ENCODE peak calls at places on chromosomes 4 and X, in eight cellular contexts. I is fibroblast of pulmonary artery; J is CD8-positive, alpha-beta T cell; E is brain microvascular endothelial cell; L is hepatocyte; R is GM23338; M is Peyer's patch; G is gastrocnemius medialis. C is an unnamed sample.

GRCh38 chr4:183409463-183409862 is 35.0 kb upstream of the CDKN2AIP start:
- DNase-seq in I (no peak), J (no peak), E (no peak), L (peak), R (no peak), M (no peak), G (no peak), C (no peak)

GRCh38 chrX:151396042-151396826 is 772 bp upstream of the VMA21 start:
- DNase-seq in I (no peak), J (no peak), E (peak), L (no peak), R (peak), M (peak), G (no peak), C (peak)

GRCh38 chrX:9456250-9457074 is 8.4 kb upstream of the TBL1X start:
- DNase-seq in I (no peak), J (no peak), E (no peak), L (no peak), R (no peak), M (no peak), G (no peak), C (no peak)

GRCh38 chrX:10615931-10616780 is 4.2 kb downstream of the MID1 start:
- DNase-seq in I (peak), J (no peak), E (peak), L (peak), R (peak), M (peak), G (peak), C (no peak)

GRCh38 chr4:168162604-168163003 is 70.3 kb downstream of the ANXA10 start:
- DNase-seq in I (peak), J (no peak), E (peak), L (peak), R (no peak), M (no peak), G (no peak), C (no peak)

GRCh38 chr4:56026596-56026995 is 77.9 kb downstream of the CEP135 start:
- DNase-seq in I (peak), J (no peak), E (no peak), L (no peak), R (no peak), M (no peak), G (no peak), C (no peak)

GRCh38 chr4:24763631-24764302 is 31.6 kb upstream of the SOD3 start:
- DNase-seq in I (peak), J (no peak), E (peak), L (peak), R (no peak), M (no peak), G (peak), C (no peak)

GRCh38 chrX:16240231-16240905 is 73.1 kb downstream of the MAGEB17 start:
- DNase-seq in I (no peak), J (no peak), E (no peak), L (no peak), R (no peak), M (no peak), G (no peak), C (no peak)

GRCh38 chr4:10063544-10064300 is 42.4 kb upstream of the SLC2A9 start:
- DNase-seq in I (peak), J (no peak), E (peak), L (peak), R (peak), M (peak), G (peak), C (no peak)

GRCh38 chr4:44186850-44187246 is 261.8 kb downstream of the KCTD8 start:
- DNase-seq in I (no peak), J (no peak), E (no peak), L (no peak), R (no peak), M (no peak), G (no peak), C (no peak)

GRCh38 chrX:133971586-133971985 is 13.8 kb downstream of the GPC3 start:
- DNase-seq in I (no peak), J (no peak), E (no peak), L (no peak), R (no peak), M (no peak), G (no peak), C (no peak)

GRCh38 chr4:915041-915474 is 17.1 kb downstream of the GAK start:
- DNase-seq in I (no peak), J (no peak), E (no peak), L (no peak), R (no peak), M (no peak), G (no peak), C (peak)

GRCh38 chr4:186701273-186701672 is 22.4 kb downstream of the FAT1 start:
- DNase-seq in I (peak), J (no peak), E (no peak), L (no peak), R (peak), M (no peak), G (no peak), C (no peak)

GRCh38 chr4:44448548-44449443 is at the start of gene KCTD8:
- DNase-seq in I (peak), J (no peak), E (peak), L (peak), R (peak), M (peak), G (peak), C (peak)

GRCh38 chr4:140799686-140800225 is 43.6 kb upstream of the TBC1D9 start:
- DNase-seq in I (no peak), J (no peak), E (no peak), L (no peak), R (no peak), M (no peak), G (no peak), C (no peak)

GRCh38 chr4:55365347-55365728 is 19.3 kb downstream of the SRD5A3 start:
- DNase-seq in I (no peak), J (no peak), E (no peak), L (no peak), R (no peak), M (no peak), G (no peak), C (no peak)

GRCh38 chr4:104616401-104616820 is 121.7 kb upstream of the CXXC4 start:
- DNase-seq in I (no peak), J (no peak), E (no peak), L (peak), R (peak), M (no peak), G (no peak), C (no peak)

GRCh38 chr4:153831236-153831635 is 42.4 kb upstream of the SFRP2 start:
- DNase-seq in I (no peak), J (no peak), E (no peak), L (no peak), R (no peak), M (no peak), G (no peak), C (no peak)

GRCh38 chr4:152045781-152046571 is 285.2 kb upstream of the GATB start:
- DNase-seq in I (peak), J (no peak), E (no peak), L (peak), R (peak), M (peak), G (no peak), C (peak)

GRCh38 chr4:3107271-3108185 is 33.0 kb downstream of the HTT start:
- DNase-seq in I (peak), J (no peak), E (no peak), L (no peak), R (no peak), M (peak), G (no peak), C (no peak)

GRCh38 chr4:1490906-1491629 is 84.8 kb upstream of the NKX1-1 start:
- DNase-seq in I (no peak), J (no peak), E (no peak), L (no peak), R (no peak), M (no peak), G (no peak), C (no peak)

GRCh38 chr4:104971458-104971857 is 175.2 kb upstream of the TET2 start:
- DNase-seq in I (no peak), J (no peak), E (no peak), L (no peak), R (no peak), M (no peak), G (no peak), C (no peak)

GRCh38 chrX:38336538-38337240 is 9.4 kb upstream of the RPGR start:
- DNase-seq in I (no peak), J (no peak), E (no peak), L (peak), R (no peak), M (peak), G (no peak), C (no peak)

GRCh38 chrX:108347800-108348199 is 90.4 kb downstream of the COL4A6 start:
- DNase-seq in I (no peak), J (no peak), E (no peak), L (no peak), R (peak), M (no peak), G (no peak), C (no peak)

GRCh38 chr4:55609393-55609821 is 17.4 kb upstream of the PDCL2 start:
- DNase-seq in I (peak), J (no peak), E (no peak), L (no peak), R (no peak), M (no peak), G (no peak), C (no peak)

GRCh38 chr4:4734425-4734824 is 125.0 kb upstream of the MSX1 start:
- DNase-seq in I (no peak), J (no peak), E (no peak), L (no peak), R (no peak), M (no peak), G (no peak), C (no peak)

GRCh38 chrX:101009086-101009485 is 39.6 kb downstream of the ARL13A start:
- DNase-seq in I (no peak), J (no peak), E (no peak), L (no peak), R (no peak), M (no peak), G (no peak), C (no peak)

GRCh38 chr4:85910985-85911384 is 436.0 kb downstream of the ARHGAP24 start:
- DNase-seq in I (no peak), J (no peak), E (no peak), L (no peak), R (no peak), M (no peak), G (no peak), C (no peak)

GRCh38 chr4:2962614-2963184 is 507 bp downstream of the NOP14 start:
- DNase-seq in I (peak), J (no peak), E (peak), L (peak), R (peak), M (no peak), G (peak), C (no peak)

GRCh38 chrX:44906041-44906440 is 33.1 kb downstream of the KDM6A start:
- DNase-seq in I (no peak), J (no peak), E (no peak), L (no peak), R (no peak), M (no peak), G (no peak), C (peak)

GRCh38 chr4:175536852-175537453 is 275.1 kb downstream of the GPM6A start:
- DNase-seq in I (peak), J (no peak), E (peak), L (peak), R (peak), M (no peak), G (no peak), C (peak)

GRCh38 chr4:77820836-77821561 is 1.8 kb upstream of the CNOT6L start:
- DNase-seq in I (peak), J (no peak), E (no peak), L (peak), R (no peak), M (no peak), G (no peak), C (no peak)

GRCh38 chrX:25049347-25049746 is 33.6 kb upstream of the ARX start:
- DNase-seq in I (peak), J (no peak), E (peak), L (peak), R (no peak), M (no peak), G (no peak), C (no peak)

GRCh38 chr4:80767944-80768343 is 262.6 kb upstream of the BMP3 start:
- DNase-seq in I (no peak), J (no peak), E (no peak), L (no peak), R (no peak), M (no peak), G (no peak), C (no peak)

GRCh38 chrX:5399403-5399802 is 829.3 kb downstream of the NLGN4X start:
- DNase-seq in I (no peak), J (no peak), E (no peak), L (no peak), R (no peak), M (no peak), G (no peak), C (no peak)

GRCh38 chr4:22515888-22516541 is at the start of gene ADGRA3:
- DNase-seq in I (peak), J (no peak), E (peak), L (peak), R (peak), M (peak), G (peak), C (peak)

GRCh38 chr4:112704991-112705845 is 68.3 kb downstream of the LARP7 start:
- DNase-seq in I (peak), J (no peak), E (peak), L (peak), R (peak), M (no peak), G (peak), C (peak)

DNA sequence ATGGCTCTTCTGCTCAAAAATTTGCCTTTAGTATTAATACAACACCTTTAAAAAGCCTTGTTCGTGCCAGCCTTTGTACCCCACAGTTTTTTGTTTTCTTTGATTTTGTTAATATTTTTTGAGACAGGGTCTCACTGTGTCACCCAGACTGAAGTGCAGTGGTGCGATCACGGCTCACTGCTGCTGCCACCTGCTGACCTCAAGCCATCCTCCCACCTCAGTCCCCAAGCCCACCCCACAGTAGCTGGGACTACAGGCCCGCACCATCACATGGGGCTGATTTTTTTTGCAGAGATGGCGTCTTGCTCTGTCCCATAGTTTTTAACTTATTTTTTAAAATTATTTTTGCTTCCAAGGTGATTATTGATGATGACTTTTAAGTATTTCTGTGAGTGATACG is 134.0 kb downstream of the HTR2C start:
- DNase-seq in I (no peak), J (no peak), E (no peak), L (peak), R (peak), M (no peak), G (no peak), C (no peak)
- TF ChIP-seq CTCF in I (peak), J (no peak), E (peak), L (peak), R (peak), M (no peak), G (no peak), C (peak)

GRCh38 chr4:5810151-5810550 is 82.7 kb downstream of the CRMP1 start:
- DNase-seq in I (no peak), J (no peak), E (no peak), L (no peak), R (no peak), M (peak), G (no peak), C (no peak)
- H3K4me3 ChIP-seq in I (no peak), J (no peak), E (no peak), L (no peak), R (no peak), M (no peak), G (no peak), C (no peak)

DNA sequence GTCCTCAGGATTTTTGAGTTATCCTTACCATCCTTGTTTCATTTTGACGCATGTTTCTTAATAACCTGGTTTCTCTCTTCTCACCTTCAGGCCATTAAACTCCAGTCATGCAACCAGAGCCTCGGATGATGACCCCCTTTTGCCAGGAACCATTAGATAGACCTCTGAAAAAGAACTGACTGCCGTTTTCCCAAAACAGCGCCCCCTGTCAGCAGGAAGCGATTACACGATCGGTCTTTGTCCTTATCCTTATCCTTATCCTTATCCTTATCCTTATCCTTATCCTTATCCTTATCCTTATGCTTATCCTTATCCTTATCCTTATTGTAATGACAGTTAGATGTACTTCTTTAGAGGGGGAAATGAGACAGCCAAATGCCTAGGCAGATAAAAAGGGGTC is 148.4 kb upstream of the ITM2A start:
- DNase-seq in I (no peak), J (no peak), E (no peak), L (no peak), R (peak), M (no peak), G (no peak), C (no peak)
- TF ChIP-seq CTCF in I (no peak), J (no peak), E (no peak), L (no peak), R (peak), M (no peak), G (no peak), C (peak)

DNA sequence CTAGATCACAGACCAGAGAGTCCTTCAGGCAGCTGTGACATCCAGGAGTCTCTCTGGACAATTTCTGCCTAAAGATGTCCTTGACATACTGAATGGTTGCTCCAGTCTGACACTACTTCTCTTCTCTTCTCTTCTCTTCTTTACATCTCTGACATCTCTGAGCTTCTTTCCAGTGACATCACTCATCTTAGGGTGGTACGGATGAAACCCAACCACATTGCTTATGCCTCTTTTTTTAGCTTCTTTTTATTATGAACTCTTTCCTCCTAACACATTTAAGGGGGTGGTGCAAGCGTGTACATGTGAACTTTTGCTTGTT is 39.4 kb upstream of the IRF2 start:
- DNase-seq in I (no peak), J (no peak), E (no peak), L (no peak), R (no peak), M (no peak), G (no peak), C (no peak)
- H3K4me3 ChIP-seq in I (no peak), J (no peak), E (no peak), L (no peak), R (no peak), M (no peak), G (no peak), C (no peak)

GRCh38 chr4:89146196-89146595 is 34.9 kb downstream of the TIGD2 start:
- DNase-seq in I (no peak), J (no peak), E (no peak), L (no peak), R (no peak), M (no peak), G (no peak), C (no peak)
- TF ChIP-seq CTCF in I (no peak), J (no peak), E (no peak), L (no peak), R (no peak), M (no peak), G (no peak), C (no peak)

DNA sequence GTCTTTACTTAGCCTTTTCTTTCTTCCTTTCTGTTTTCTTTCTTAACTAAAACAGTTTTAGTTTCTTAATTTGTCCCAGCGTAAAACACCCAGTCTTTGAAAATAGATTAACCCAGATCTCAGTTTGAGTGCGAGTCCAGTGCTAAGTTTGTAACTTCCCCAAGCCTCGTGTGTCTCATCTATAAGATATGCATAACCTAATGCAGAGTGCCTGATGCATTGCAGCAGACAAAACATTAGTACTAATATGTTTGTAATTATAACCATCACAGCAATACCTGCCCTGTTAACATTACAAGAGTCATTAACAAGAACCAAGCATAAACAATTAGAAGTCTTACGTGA is 528 bp upstream of the GEMIN8 start:
- DNase-seq in I (peak), J (no peak), E (no peak), L (no peak), R (no peak), M (no peak), G (no peak), C (no peak)
- H3K4me3 ChIP-seq in I (peak), J (peak), E (peak), L (peak), R (peak), M (peak), G (peak), C (peak)

C was measured in GM06990.